ENCODE peak calls at places on chromosomes 5 and 9, in five cellular contexts. D is glutamatergic neuron; S is activated T-cell treated with anti-CD3 and anti-CD28 coated beads, Interleukin-2, amount 50 U/mL, for 24 hours; W is stimulated activated CD8-positive, alpha-beta memory T cell treated with anti-CD3 and anti-CD28 coated beads, Interleukin-15, amount 100 ng/mL, for 24 hours; Q is 8988T. V is an unnamed sample.

GRCh38 chr5:128192368-128192767 is 108.8 kb downstream of the SLC12A2 start:
- DNase-seq in D (no peak), S (no peak), W (no peak), Q (no peak), V (no peak)

GRCh38 chr5:82952326-82952725 is 124.9 kb downstream of the TMEM167A start:
- DNase-seq in D (no peak), S (no peak), W (no peak), Q (no peak), V (no peak)

GRCh38 chr5:104928906-104929520 is 1366.4 kb upstream of the NUDT12 start:
- DNase-seq in D (no peak), S (no peak), W (no peak), Q (no peak), V (no peak)

GRCh38 chr9:119094086-119094485 is 275.1 kb downstream of the BRINP1 start:
- DNase-seq in D (no peak), S (no peak), W (no peak), Q (no peak), V (no peak)

GRCh38 chr5:39224196-39224754 is 4.9 kb upstream of the FYB1 start:
- DNase-seq in D (peak), S (no peak), W (no peak), Q (no peak), V (peak)

GRCh38 chr5:178284095-178284675 is 51.6 kb upstream of the PHYKPL start:
- DNase-seq in D (no peak), S (no peak), W (no peak), Q (no peak), V (no peak)

GRCh38 chr5:133467712-133468463 is 144.5 kb downstream of the FSTL4 start:
- DNase-seq in D (no peak), S (no peak), W (no peak), Q (no peak), V (no peak)

GRCh38 chr9:125749287-125749935 is 2.2 kb downstream of the PBX3 start:
- DNase-seq in D (no peak), S (no peak), W (no peak), Q (no peak), V (no peak)

GRCh38 chr5:14870347-14871083 is 1.1 kb downstream of the ANKH start:
- DNase-seq in D (peak), S (peak), W (peak), Q (peak), V (no peak)

GRCh38 chr5:99060306-99061261 is 131.8 kb upstream of the CHD1 start:
- DNase-seq in D (peak), S (peak), W (peak), Q (peak), V (peak)

GRCh38 chr5:151589878-151590570 is 1.1 kb downstream of the FAT2 start:
- DNase-seq in D (no peak), S (no peak), W (no peak), Q (no peak), V (no peak)

GRCh38 chr9:28961625-28962024 is 1388.3 kb upstream of the C9orf72 start:
- DNase-seq in D (no peak), S (no peak), W (no peak), Q (no peak), V (no peak)

V was measured in Peyer's patch.